ENCODE peak calls at places on chromosomes 3 and 15, in five cellular contexts. R is fibroblast of lung, G is AG04449, L is A549, Z is ovary. U is an unnamed sample.

GRCh38 chr15:59622289-59622688 is 10.7 kb downstream of the GCNT3 start:
- DNase-seq in R (peak), G (no peak), L (peak), Z (no peak), U (no peak)

GRCh38 chr3:72618739-72619138 is 229.5 kb downstream of the SHQ1 start:
- DNase-seq in R (no peak), G (no peak), L (no peak), Z (no peak), U (no peak)

GRCh38 chr3:101484805-101485620 is 28.0 kb downstream of the SENP7 start:
- DNase-seq in R (peak), G (peak), L (no peak), Z (no peak), U (no peak)

GRCh38 chr15:26461847-26462608 is 310.8 kb downstream of the GABRB3 start:
- DNase-seq in R (no peak), G (no peak), L (no peak), Z (no peak), U (no peak)

GRCh38 chr15:39857132-39857531 is 62.9 kb downstream of the GPR176 start:
- DNase-seq in R (no peak), G (no peak), L (no peak), Z (no peak), U (no peak)

GRCh38 chr3:39718674-39719595 is 90.5 kb upstream of the MYRIP start:
- DNase-seq in R (peak), G (peak), L (no peak), Z (no peak), U (peak)

GRCh38 chr3:43224405-43225073 is 61.8 kb upstream of the SNRK start:
- DNase-seq in R (no peak), G (no peak), L (no peak), Z (no peak), U (no peak)

GRCh38 chr15:96047255-96047931 is 283.1 kb upstream of the NR2F2 start:
- DNase-seq in R (peak), G (peak), L (no peak), Z (no peak), U (peak)

GRCh38 chr15:90819850-90820249 is 48.5 kb upstream of the FURIN start:
- DNase-seq in R (no peak), G (no peak), L (no peak), Z (no peak), U (no peak)

GRCh38 chr3:188936597-188937107 is 235.1 kb upstream of the TPRG1 start:
- DNase-seq in R (peak), G (no peak), L (no peak), Z (no peak), U (no peak)

GRCh38 chr3:30273304-30274072 is 332.9 kb upstream of the TGFBR2 start:
- DNase-seq in R (peak), G (no peak), L (no peak), Z (no peak), U (no peak)

GRCh38 chr3:127781411-127782001 is 40.8 kb downstream of the MGLL start:
- DNase-seq in R (peak), G (peak), L (no peak), Z (no peak), U (peak)

GRCh38 chr3:101038880-101039279 is 45.7 kb upstream of the ABI3BP start:
- DNase-seq in R (no peak), G (no peak), L (no peak), Z (no peak), U (no peak)

GRCh38 chr3:15506571-15506970 is 14.9 kb downstream of the COLQ start:
- DNase-seq in R (no peak), G (no peak), L (no peak), Z (no peak), U (no peak)

GRCh38 chr3:24111711-24112110 is 166.6 kb downstream of the NR1D2 start:
- DNase-seq in R (no peak), G (no peak), L (no peak), Z (no peak), U (no peak)

GRCh38 chr3:13157986-13158385 is 84.8 kb upstream of the IQSEC1 start:
- DNase-seq in R (no peak), G (no peak), L (no peak), Z (no peak), U (no peak)

GRCh38 chr3:119677641-119677934 is 382 bp upstream of the COX17 start:
- DNase-seq in R (no peak), G (no peak), L (no peak), Z (no peak), U (no peak)

GRCh38 chr3:119675188-119675874 is 1.9 kb downstream of the COX17 start:
- DNase-seq in R (no peak), G (no peak), L (no peak), Z (no peak), U (no peak)

GRCh38 chr3:119676020-119676419 is 1.2 kb downstream of the COX17 start:
- DNase-seq in R (no peak), G (no peak), L (no peak), Z (no peak), U (no peak)

GRCh38 chr3:119679874-119680273 is 2.7 kb upstream of the COX17 start:
- DNase-seq in R (no peak), G (no peak), L (no peak), Z (no peak), U (no peak)

DNA sequence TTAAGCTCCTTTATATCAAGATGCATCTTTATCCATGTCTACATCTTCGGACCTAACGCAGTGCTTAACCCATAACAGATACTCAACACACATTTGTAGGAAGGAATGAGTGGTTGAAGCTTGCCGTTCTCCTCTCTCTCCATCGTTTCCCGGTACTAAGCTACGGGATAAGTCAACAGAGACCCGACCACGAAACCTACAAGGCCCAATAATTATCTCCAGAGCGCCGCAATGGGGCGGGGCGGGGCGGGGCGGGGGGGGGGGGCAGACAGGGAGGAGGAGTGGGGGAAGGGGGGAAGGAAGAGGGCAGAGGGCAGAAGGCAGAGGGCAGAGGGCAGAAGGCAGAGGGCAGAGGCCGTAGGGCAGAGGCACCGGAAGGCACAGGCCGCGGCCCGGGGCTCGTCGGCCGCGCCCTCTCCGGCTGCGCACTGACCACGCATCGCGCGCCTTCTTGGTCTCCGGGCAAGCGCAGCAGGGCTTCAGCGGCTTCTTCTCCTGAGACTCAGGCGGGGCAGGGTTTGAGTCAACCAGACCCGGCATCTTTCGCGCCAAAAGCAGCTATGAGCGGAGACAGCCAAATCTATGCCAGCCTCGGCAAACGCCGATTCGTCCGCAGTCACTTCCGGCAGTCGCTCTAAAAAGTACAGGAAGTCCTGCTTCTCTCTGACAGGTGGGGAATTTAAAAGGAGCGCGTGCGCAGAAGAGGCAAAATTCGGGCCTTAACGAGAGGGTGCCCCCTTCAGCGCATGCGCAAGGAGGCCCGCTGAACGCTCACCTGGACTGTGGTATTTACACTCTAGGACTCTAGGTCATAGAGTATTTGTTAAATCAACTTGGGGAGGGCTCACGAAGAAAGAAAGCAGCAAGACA is at the start of gene COX17:
- DNase-seq in R (peak), G (peak), L (peak), Z (peak), U (peak)
- TF ChIP-seq CTCF in R (no peak), G (no peak), L (no peak), Z (peak), U (no peak)

GRCh38 chr3:57927916-57928315 is 80.3 kb upstream of the FLNB start:
- DNase-seq in R (no peak), G (no peak), L (no peak), Z (no peak), U (no peak)

GRCh38 chr3:57933589-57933988 is 74.6 kb upstream of the FLNB start:
- DNase-seq in R (no peak), G (no peak), L (no peak), Z (no peak), U (no peak)

GRCh38 chr3:57927166-57927565 is 81.1 kb upstream of the FLNB start:
- DNase-seq in R (no peak), G (no peak), L (no peak), Z (no peak), U (no peak)

GRCh38 chr3:57928511-57928910 is 79.7 kb upstream of the FLNB start:
- DNase-seq in R (no peak), G (no peak), L (no peak), Z (no peak), U (no peak)

DNA sequence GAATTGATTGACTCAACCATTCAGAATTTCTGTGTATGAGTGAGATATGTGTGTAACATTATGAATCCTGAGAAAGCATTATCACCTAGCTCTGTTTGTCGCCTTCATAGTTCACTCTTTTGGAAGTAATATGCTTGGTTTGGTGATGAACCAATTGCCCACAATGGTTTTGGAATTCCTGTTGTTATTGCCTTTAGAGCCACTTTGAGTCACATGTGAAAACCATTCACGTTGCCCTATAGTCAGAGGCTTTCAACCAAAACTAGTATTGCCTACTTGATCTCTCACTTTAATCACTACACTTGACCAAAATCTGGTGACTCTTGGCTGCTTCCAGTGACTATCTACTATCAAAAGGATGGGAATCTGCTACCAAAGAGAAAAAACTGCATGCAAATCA is 78.2 kb upstream of the FLNB start:
- DNase-seq in R (no peak), G (no peak), L (no peak), Z (no peak), U (no peak)
- TF ChIP-seq CTCF in R (no peak), G (no peak), L (no peak), Z (no peak), U (no peak)

GRCh38 chr3:46593979-46594378 is 18.3 kb upstream of the FAM240A start:
- DNase-seq in R (no peak), G (no peak), L (no peak), Z (no peak), U (no peak)

GRCh38 chr3:46595819-46596218 is 16.5 kb upstream of the FAM240A start:
- DNase-seq in R (no peak), G (no peak), L (no peak), Z (no peak), U (no peak)

GRCh38 chr3:46594723-46595122 is 17.6 kb upstream of the FAM240A start:
- DNase-seq in R (no peak), G (no peak), L (no peak), Z (no peak), U (no peak)

GRCh38 chr3:46593274-46593862 is 19.0 kb upstream of the FAM240A start:
- DNase-seq in R (no peak), G (no peak), L (no peak), Z (no peak), U (no peak)
- TF ChIP-seq CTCF in R (no peak), G (no peak), L (no peak), Z (no peak), U (no peak)

DNA sequence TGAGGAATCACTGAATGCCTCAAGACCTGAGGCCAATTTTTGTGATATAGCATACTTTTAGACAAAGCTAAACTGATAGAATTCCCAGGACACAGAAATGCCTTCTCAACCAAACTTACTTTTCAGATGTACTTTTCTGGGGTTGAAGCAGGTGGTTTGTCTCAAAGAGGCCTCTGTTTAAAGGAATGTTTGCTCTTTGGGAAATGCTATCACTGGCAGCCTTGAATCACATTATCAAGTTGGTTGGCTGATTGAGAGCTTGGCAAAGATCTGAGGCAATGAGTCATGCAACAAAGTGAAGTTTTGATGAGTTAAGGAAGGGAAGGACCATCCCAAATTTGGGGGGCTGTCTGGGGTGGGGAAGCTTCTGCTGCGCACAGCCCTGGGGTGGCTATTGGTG is 76.9 kb upstream of the CACNA2D3 start:
- DNase-seq in R (peak), G (no peak), L (no peak), Z (no peak), U (no peak)
- TF ChIP-seq CTCF in R (no peak), G (no peak), L (no peak), Z (no peak), U (no peak)

DNA sequence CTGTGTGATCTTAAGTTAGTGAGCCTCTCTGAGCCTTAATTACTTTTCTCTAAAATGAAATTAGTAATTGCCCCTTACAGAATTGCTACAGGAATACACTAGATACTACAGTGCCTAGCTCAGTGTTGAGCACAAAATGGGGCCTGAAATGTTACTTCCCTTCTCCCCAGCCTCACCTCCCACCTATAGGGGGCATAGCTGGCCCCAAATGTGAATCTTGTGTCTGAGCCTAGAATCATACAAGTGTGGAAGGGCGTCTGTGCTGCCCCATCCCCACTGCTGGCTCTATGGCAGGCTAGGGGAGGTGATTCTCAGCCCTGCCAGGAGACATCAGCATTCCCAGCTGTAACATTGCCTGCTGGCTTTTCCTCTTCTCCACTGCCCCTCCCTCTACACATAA is 42.7 kb downstream of the IFT122 start:
- DNase-seq in R (no peak), G (no peak), L (no peak), Z (no peak), U (no peak)
- TF ChIP-seq CTCF in R (no peak), G (no peak), L (no peak), Z (no peak), U (no peak)

GRCh38 chr3:46076606-46077005 is 49.3 kb upstream of the XCR1 start:
- DNase-seq in R (no peak), G (no peak), L (no peak), Z (no peak), U (no peak)
- TF ChIP-seq CTCF in R (peak), G (peak), L (no peak), Z (no peak), U (peak)

DNA sequence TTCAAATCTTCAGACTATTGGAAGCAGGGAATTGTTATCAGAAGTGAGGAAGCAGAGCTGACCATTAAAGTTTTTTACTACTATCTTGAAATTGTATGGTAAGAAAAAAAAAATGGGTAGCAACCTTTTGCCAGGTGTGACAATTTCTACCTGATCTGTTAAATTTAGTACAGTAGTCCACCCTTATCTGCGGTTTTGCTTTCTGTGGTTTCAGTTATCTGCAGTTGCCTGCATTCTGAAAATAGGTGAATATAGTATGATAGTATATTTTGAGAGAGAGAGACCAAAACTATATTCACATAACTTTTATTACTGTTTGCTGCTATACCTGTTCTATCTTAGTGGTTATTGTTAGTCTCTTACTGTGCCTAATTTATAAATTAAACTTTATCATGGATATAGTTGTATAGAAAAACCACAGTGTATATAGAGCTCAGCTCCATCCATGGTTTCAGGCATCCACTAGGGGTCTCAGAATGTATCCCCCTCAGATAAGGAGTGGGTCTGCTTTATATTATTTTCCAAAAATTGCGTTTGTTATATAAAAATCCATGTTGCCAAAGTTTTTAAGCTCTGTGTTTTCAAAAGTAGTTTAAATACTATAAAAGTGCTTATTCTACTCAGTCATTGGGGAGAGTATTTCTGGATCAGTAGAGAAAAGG is 69.9 kb downstream of the PTPRG start:
- DNase-seq in R (no peak), G (no peak), L (no peak), Z (no peak), U (no peak)
- TF ChIP-seq CTCF in R (no peak), G (no peak), L (no peak), Z (no peak), U (no peak)

DNA sequence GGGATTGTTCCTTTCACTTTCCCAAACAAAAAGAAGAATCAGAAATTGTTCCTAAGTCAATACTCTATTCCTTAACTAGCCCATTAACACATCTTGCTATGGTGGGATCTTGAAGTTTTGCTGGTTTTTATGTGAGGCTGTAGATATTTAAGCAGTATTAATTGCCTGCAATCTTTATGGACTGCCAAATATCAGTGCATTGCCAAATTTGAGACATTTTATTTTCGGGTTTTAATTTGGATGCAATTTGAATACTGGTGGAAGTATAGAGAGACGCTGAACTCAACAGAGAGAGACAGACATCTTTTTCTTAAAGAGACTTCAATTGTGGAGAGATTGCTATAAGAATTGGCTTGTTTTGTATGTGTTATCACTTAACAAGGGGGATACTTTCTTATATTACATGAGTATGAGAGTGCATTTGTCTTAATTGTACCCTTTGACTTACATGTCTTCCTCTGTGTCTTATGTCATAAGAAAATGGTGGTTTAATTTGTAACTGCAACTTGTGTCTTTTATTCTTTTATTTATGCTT is 10.0 kb downstream of the CADM2 start:
- DNase-seq in R (no peak), G (no peak), L (no peak), Z (no peak), U (no peak)
- TF ChIP-seq CTCF in R (no peak), G (no peak), L (no peak), Z (no peak), U (no peak)

GRCh38 chr3:64685800-64686445 is 1.9 kb downstream of the ADAMTS9 start:
- DNase-seq in R (peak), G (no peak), L (peak), Z (peak), U (peak)
- TF ChIP-seq CTCF in R (peak), G (peak), L (peak), Z (peak), U (peak)

U was measured in AG09319.